ENCODE peak calls at places on chromosomes 2 and 18, in five cellular contexts. D, M, R, X and V are unnamed samples.

GRCh38 chr18:63974991-63975390 is 5.1 kb downstream of the SERPINB8 start:
- DNase-seq in D (no peak), M (peak), X (no peak), R (no peak), V (peak)

GRCh38 chr2:204434660-204435462 is 110.4 kb upstream of the PARD3B start:
- DNase-seq in X (no peak), M (no peak), D (peak), R (no peak), V (peak)

GRCh38 chr2:85796046-85796548 is 42.3 kb downstream of the ATOH8 start:
- DNase-seq in X (no peak), R (no peak), M (no peak), D (no peak), V (no peak)

GRCh38 chr2:186294489-186294888 is 191.6 kb upstream of the ZC3H15 start:
- DNase-seq in X (no peak), R (no peak), M (no peak), D (no peak), V (no peak)

GRCh38 chr2:158602027-158602426 is 145.3 kb downstream of the PKP4 start:
- DNase-seq in D (no peak), M (no peak), R (no peak), X (no peak), V (no peak)

GRCh38 chr2:208025814-208026184 is 472 bp upstream of the PLEKHM3 start:
- DNase-seq in M (no peak), D (no peak), R (no peak), X (no peak), V (no peak)

GRCh38 chr2:100748673-100749072 is 71.3 kb upstream of the NPAS2 start:
- DNase-seq in D (no peak), X (no peak), M (no peak), R (no peak), V (no peak)

GRCh38 chr2:4353668-4354067 is 650.3 kb downstream of the DCDC2C start:
- DNase-seq in X (no peak), M (no peak), D (no peak), R (no peak), V (no peak)

GRCh38 chr18:13242797-13243196 is 24.2 kb downstream of the LDLRAD4 start:
- DNase-seq in R (no peak), M (no peak), D (no peak), X (no peak), V (no peak)

GRCh38 chr2:64112016-64112415 is 32.2 kb downstream of the PELI1 start:
- DNase-seq in X (no peak), D (no peak), R (no peak), M (peak), V (no peak)

GRCh38 chr2:233114421-233114861 is 54.3 kb downstream of the INPP5D start:
- DNase-seq in D (no peak), M (no peak), R (no peak), X (no peak), V (no peak)

GRCh38 chr2:110858993-110859770 is 126.8 kb downstream of the ACOXL start:
- DNase-seq in D (no peak), R (no peak), X (no peak), M (no peak), V (no peak)

GRCh38 chr2:48380989-48381625 is 148.8 kb upstream of the STON1 start:
- DNase-seq in X (no peak), R (no peak), D (no peak), M (peak), V (no peak)